ENCODE peak calls at places on chromosome 3, in six cellular contexts. U is CD4-positive, CD25-positive, alpha-beta regulatory T cell; H is A549; A is GM23338; T is OCI-M1; I is GM18507. Y is an unnamed sample.

GRCh38 chr3:40996827-40997710 is 202.2 kb upstream of the CTNNB1 start:
- DNase-seq in U (no peak), H (no peak), A (peak; percentile 46), T (no peak), I (no peak), Y (no peak)

GRCh38 chr3:185070491-185071335 is 82.1 kb downstream of the C3orf70 start:
- DNase-seq in U (no peak), H (peak; percentile 11), A (peak; percentile 73), T (peak; percentile 31), I (no peak), Y (no peak)

GRCh38 chr3:52422669-52423068 is 22.2 kb downstream of the SEMA3G start:
- DNase-seq in U (no peak), H (no peak), A (no peak), T (no peak), I (no peak), Y (no peak)

GRCh38 chr3:31648286-31648968 is 115.7 kb downstream of the STT3B start:
- DNase-seq in U (no peak), H (no peak), A (no peak), T (no peak), I (no peak), Y (no peak)

GRCh38 chr3:13659221-13659969 is 110.5 kb downstream of the FBLN2 start:
- DNase-seq in U (no peak), H (no peak), A (no peak), T (no peak), I (no peak), Y (no peak)

GRCh38 chr3:105676621-105677300 is 192.1 kb downstream of the CBLB start:
- DNase-seq in U (no peak), H (no peak), A (no peak), T (no peak), I (no peak), Y (no peak)

GRCh38 chr3:195715583-195716266 is 5.1 kb upstream of the MUC20 start:
- DNase-seq in U (no peak), H (no peak), A (no peak), T (no peak), I (no peak), Y (no peak)

GRCh38 chr3:171187706-171188290 is 161.3 kb upstream of the SLC2A2 start:
- DNase-seq in U (no peak), H (peak; percentile 9), A (peak; percentile 65), T (peak; percentile 44), I (no peak), Y (no peak)

GRCh38 chr3:128432301-128432897 is 34.3 kb downstream of the DNAJB8 start:
- DNase-seq in U (no peak), H (no peak), A (peak; percentile 77), T (no peak), I (no peak), Y (no peak)

GRCh38 chr3:127428344-127429001 is 140.6 kb upstream of the PRR20G start:
- DNase-seq in U (no peak), H (no peak), A (no peak), T (no peak), I (no peak), Y (no peak)

GRCh38 chr3:14371573-14372474 is 30.6 kb upstream of the SLC6A6 start:
- DNase-seq in U (no peak), H (peak; percentile 79), A (no peak), T (peak; percentile 88), I (peak; percentile 26), Y (no peak)

GRCh38 chr3:64086479-64086878 is 63.2 kb upstream of the PSMD6 start:
- DNase-seq in U (no peak), H (no peak), A (no peak), T (no peak), I (no peak), Y (no peak)

GRCh38 chr3:124859025-124859424 is 28.1 kb downstream of the ITGB5 start:
- DNase-seq in U (no peak), H (peak; percentile 56), A (no peak), T (no peak), I (no peak), Y (no peak)

GRCh38 chr3:171065732-171066131 is 39.2 kb upstream of the SLC2A2 start:
- DNase-seq in U (no peak), H (no peak), A (no peak), T (no peak), I (no peak), Y (no peak)